ENCODE peak calls at places on chromosomes 5 and 9, in nine cellular contexts. X is breast epithelium, Y is HepG2, U is transverse colon, G is H1, Z is GM12892, Q is GM12878, F is HCT116, T is endothelial cell of umbilical vein. D is an unnamed sample.
A peak's percentile ranks its signal among the peaks of the same experiment; 100 is the strongest.

GRCh38 chr5:58680503-58680902 is 97.6 kb downstream of the RAB3C start:
- DNase-seq in X (no peak), Y (no peak), U (no peak), G (no peak), Z (no peak), Q (no peak), F (no peak), T (peak; percentile 85), D (no peak)

GRCh38 chr5:159330131-159330530 is at the start of gene IL12B:
- DNase-seq in X (no peak), Y (no peak), U (no peak), G (no peak), Z (no peak), Q (no peak), F (no peak), T (no peak), D (no peak)

GRCh38 chr5:8247485-8247884 is 378.5 kb downstream of the MTRR start:
- DNase-seq in X (no peak), Y (no peak), U (no peak), G (no peak), Z (no peak), Q (no peak), F (no peak), T (no peak), D (no peak)

GRCh38 chr5:134567651-134568338 is 42.3 kb downstream of the JADE2 start:
- DNase-seq in X (no peak), Y (no peak), U (peak; percentile 34), G (no peak), Z (no peak), Q (no peak), F (no peak), T (peak; percentile 80), D (no peak)

GRCh38 chr5:53130206-53130605 is 20.6 kb upstream of the MOCS2 start:
- DNase-seq in X (no peak), Y (no peak), U (no peak), G (no peak), Z (no peak), Q (no peak), F (no peak), T (no peak), D (no peak)

GRCh38 chr5:27568811-27569210 is 530.4 kb upstream of the CDH9 start:
- DNase-seq in X (no peak), Y (no peak), U (no peak), G (no peak), Z (no peak), Q (no peak), F (no peak), T (no peak), D (no peak)

GRCh38 chr5:98768160-98769005 is 5.1 kb upstream of the RGMB start:
- DNase-seq in X (no peak), Y (peak; percentile 46), U (peak; percentile 61), G (peak; percentile 70), Z (no peak), Q (no peak), F (no peak), T (peak; percentile 78), D (peak; percentile 58)

GRCh38 chr9:112887377-112887776 is 3.3 kb downstream of the SLC46A2 start:
- DNase-seq in X (no peak), Y (peak; percentile 12), U (peak; percentile 16), G (peak; percentile 34), Z (no peak), Q (no peak), F (no peak), T (no peak), D (no peak)

GRCh38 chr5:119058979-119059529 is 11.8 kb upstream of the DMXL1 start:
- DNase-seq in X (no peak), Y (no peak), U (no peak), G (no peak), Z (no peak), Q (no peak), F (no peak), T (no peak), D (no peak)

GRCh38 chr5:119067338-119067737 is 3.5 kb upstream of the DMXL1 start:
- DNase-seq in X (no peak), Y (no peak), U (no peak), G (no peak), Z (no peak), Q (no peak), F (no peak), T (no peak), D (no peak)

GRCh38 chr5:119059740-119060255 is 11.1 kb upstream of the DMXL1 start:
- DNase-seq in X (no peak), Y (no peak), U (no peak), G (no peak), Z (no peak), Q (no peak), F (no peak), T (no peak), D (no peak)

DNA sequence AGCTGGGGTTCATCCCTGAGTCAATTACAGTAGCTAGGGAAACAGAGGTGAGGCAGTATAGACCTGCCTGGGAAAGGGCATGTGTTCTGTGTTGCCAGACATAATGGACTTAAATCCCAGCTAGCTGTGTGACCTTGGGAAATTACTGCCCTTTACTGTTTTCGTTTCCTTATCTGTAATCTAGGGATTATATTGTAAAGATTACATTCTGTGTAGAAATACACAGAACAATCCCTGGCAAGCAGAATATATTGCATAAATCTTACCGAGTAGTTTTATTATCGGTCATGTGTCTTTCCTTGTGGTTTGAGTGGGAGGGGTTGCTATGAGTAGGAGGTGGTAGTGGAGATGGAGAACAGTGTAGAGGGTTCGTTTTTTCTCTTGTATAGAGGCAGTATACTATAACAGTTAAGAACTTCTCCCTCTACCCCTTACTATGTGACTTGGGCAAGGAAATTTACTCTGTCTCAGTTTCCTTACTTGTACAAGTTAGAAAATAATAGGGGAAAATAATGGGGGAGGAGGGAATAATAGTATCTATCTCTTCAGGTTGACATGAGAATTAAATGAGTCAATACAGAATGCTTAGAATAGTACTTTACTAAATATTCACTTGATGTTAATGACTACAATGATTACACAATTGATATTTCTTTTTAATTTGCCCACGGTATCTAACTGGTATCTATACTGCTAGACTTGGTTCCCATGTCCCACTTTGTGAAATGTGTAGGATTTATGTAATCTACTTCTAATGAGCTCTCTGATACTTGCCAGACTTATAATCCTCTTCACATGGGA is 7.1 kb upstream of the DMXL1 start:
- DNase-seq in X (no peak), Y (peak; percentile 63), U (no peak), G (no peak), Z (no peak), Q (no peak), F (no peak), T (no peak), D (no peak)
- TF ChIP-seq POLR2AphosphoS5 in X (no peak), Y (no peak), U (peak; percentile 54), G (no peak), Z (no peak), Q (no peak), F (no peak), T (no peak), D (no peak)

DNA sequence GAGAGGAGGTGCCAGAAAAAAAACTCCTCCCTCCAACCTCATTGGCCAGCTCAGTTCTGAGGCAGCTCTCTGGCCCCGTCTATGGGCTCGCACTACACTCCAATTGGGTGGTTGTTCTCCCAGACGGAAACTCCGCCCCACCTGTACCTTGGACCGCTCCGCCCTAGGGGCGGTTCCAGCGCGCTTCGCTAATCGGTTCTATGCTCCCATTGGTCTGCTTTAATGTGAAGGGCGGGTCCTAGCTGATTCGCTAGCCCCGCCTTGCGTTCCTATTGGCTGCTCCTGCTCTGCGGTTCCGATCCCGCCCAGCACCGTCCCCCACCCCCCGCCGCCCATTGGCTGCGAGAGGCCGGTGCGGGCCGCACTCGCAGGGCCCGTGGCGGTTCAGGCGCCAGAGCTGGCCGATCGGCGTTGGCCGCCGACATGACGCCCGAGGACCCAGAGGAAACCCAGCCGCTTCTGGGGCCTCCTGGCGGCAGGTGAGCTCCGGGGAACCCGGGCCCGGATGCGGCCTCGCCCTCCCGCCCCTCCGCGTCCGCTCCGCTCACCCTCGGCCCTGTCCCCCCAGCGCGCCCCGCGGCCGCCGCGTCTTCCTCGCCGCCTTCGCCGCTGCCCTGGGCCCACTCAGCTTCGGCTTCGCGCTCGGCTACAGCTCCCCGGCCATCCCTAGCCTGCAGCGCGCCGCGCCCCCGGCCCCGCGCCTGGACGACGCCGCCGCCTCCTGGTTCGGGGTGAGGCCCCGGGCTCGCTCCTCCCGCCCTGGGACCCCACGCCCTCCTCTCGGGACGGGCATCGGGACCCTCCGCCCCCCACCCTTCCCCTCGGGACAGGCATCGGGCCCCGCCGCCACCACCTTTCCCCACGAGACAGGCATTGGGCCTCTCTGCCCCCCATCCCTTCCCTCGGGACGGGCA is at the start of gene SLC2A8:
- DNase-seq in X (peak; percentile 99), Y (peak; percentile 99), U (peak; percentile 99), G (peak; percentile 99), Z (peak; percentile 90), Q (peak; percentile 99), F (peak; percentile 99), T (peak; percentile 100), D (peak; percentile 99)
- TF ChIP-seq POLR2A in X (no peak), Y (no peak), U (peak; percentile 88), G (no peak), Z (peak; percentile 4), Q (peak; percentile 83), F (no peak), T (peak; percentile 62), D (peak; percentile 22)

DNA sequence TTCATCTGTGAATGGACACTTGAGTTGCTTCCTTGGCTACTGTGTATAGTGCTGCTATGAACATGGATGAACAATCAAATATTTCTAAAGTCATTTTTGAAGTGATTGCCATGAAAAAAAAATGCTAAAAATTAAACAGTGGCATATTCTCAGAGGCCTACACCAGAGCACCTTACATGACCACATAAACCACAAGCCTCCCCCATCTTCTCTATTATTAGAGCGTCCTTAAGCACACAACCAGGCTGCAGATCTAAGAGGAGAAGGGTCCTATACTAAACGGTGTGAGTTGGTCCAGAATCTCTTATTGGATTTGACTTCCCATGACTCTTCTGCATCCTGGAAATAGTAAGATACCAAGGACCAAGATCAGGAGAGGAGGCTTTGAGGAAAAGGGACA is 34.3 kb downstream of the PCA3 start:
- DNase-seq in X (no peak), Y (no peak), U (no peak), G (no peak), Z (no peak), Q (no peak), F (no peak), T (no peak), D (no peak)
- TF ChIP-seq POLR2AphosphoS5 in X (no peak), Y (no peak), U (no peak), G (no peak), Z (no peak), Q (no peak), F (no peak), T (no peak), D (no peak)

GRCh38 chr5:150394103-150394502 is 18.6 kb downstream of the CD74 start:
- DNase-seq in X (no peak), Y (no peak), U (no peak), G (no peak), Z (no peak), Q (no peak), F (no peak), T (peak; percentile 11), D (no peak)

GRCh38 chr5:150394912-150395689 is 17.6 kb downstream of the CD74 start:
- DNase-seq in X (no peak), Y (no peak), U (no peak), G (no peak), Z (no peak), Q (no peak), F (no peak), T (no peak), D (no peak)

GRCh38 chr5:150392680-150393079 is 20.0 kb downstream of the CD74 start:
- DNase-seq in X (no peak), Y (no peak), U (no peak), G (no peak), Z (no peak), Q (no peak), F (no peak), T (no peak), D (no peak)

GRCh38 chr5:150389759-150390256 is 22.9 kb downstream of the CD74 start:
- DNase-seq in X (no peak), Y (no peak), U (no peak), G (no peak), Z (no peak), Q (no peak), F (no peak), T (no peak), D (no peak)

GRCh38 chr5:150391064-150391834 is 21.5 kb downstream of the CD74 start:
- DNase-seq in X (no peak), Y (no peak), U (no peak), G (no peak), Z (no peak), Q (no peak), F (no peak), T (no peak), D (no peak)
- TF ChIP-seq POLR2A in X (no peak), Y (no peak), U (no peak), G (no peak), Z (peak; percentile 29), Q (peak; percentile 14), F (no peak), T (no peak), D (no peak)